ENCODE peak calls at places on chromosomes 12 and 14, in five cellular contexts. K, V, L, U and I are unnamed samples.

GRCh38 chr14:26730929-26731618 is 133.2 kb upstream of the NOVA1 start:
- DNase-seq in K (no peak), V (no peak), L (peak; percentile 34), U (no peak), I (peak; percentile 17)

GRCh38 chr14:94542811-94543449 is 18.3 kb upstream of the SERPINA4 start:
- DNase-seq in K (no peak), V (no peak), L (no peak), U (no peak), I (no peak)

GRCh38 chr14:80615831-80616230 is 325.7 kb downstream of the CEP128 start:
- DNase-seq in K (no peak), V (no peak), L (no peak), U (no peak), I (no peak)

GRCh38 chr12:13094349-13094748 is 9.1 kb downstream of the GSG1 start:
- DNase-seq in K (no peak), V (no peak), L (peak; percentile 65), U (no peak), I (no peak)

GRCh38 chr14:34781242-34781641 is 66.8 kb upstream of the CFL2 start:
- DNase-seq in K (peak; percentile 50), V (no peak), L (peak; percentile 70), U (no peak), I (no peak)

GRCh38 chr12:99915251-99916082 is 69.3 kb downstream of the ANKS1B start:
- DNase-seq in K (no peak), V (peak; percentile 22), L (no peak), U (no peak), I (no peak)

GRCh38 chr12:125944446-125944845 is 879.2 kb downstream of the AACS start:
- DNase-seq in K (no peak), V (no peak), L (no peak), U (no peak), I (no peak)

GRCh38 chr12:29240441-29240840 is 91.4 kb downstream of the FAR2 start:
- DNase-seq in K (no peak), V (no peak), L (no peak), U (no peak), I (no peak)

GRCh38 chr14:77094672-77095284 is 3.3 kb upstream of the CIPC start:
- DNase-seq in K (peak; percentile 82), V (peak; percentile 73), L (peak; percentile 84), U (no peak), I (peak; percentile 74)

GRCh38 chr14:55389330-55389729 is 22.3 kb downstream of the ATG14 start:
- DNase-seq in K (no peak), V (no peak), L (peak; percentile 88), U (no peak), I (no peak)

GRCh38 chr12:56521590-56522371 is at the start of gene RBMS2:
- DNase-seq in K (peak; percentile 88), V (peak; percentile 81), L (peak; percentile 96), U (no peak), I (peak; percentile 68)

GRCh38 chr14:22303589-22304195 is 285.3 kb downstream of the DAD1 start:
- DNase-seq in K (no peak), V (no peak), L (peak; percentile 30), U (no peak), I (no peak)

GRCh38 chr14:45199246-45199645 is 53.8 kb downstream of the MIS18BP1 start:
- DNase-seq in K (no peak), V (no peak), L (peak; percentile 26), U (no peak), I (no peak)

GRCh38 chr12:3523058-3523457 is 32.1 kb downstream of the PRMT8 start:
- DNase-seq in K (no peak), V (no peak), L (peak; percentile 22), U (no peak), I (no peak)

GRCh38 chr12:53225635-53226424 is 6.2 kb downstream of the RARG start:
- DNase-seq in K (peak; percentile 37), V (no peak), L (no peak), U (no peak), I (no peak)

GRCh38 chr12:89179983-89180382 is 172.3 kb downstream of the DUSP6 start:
- DNase-seq in K (no peak), V (peak; percentile 31), L (peak; percentile 98), U (no peak), I (no peak)

GRCh38 chr12:20549115-20549719 is 145.9 kb upstream of the SLCO1C1 start:
- DNase-seq in K (no peak), V (peak; percentile 30), L (peak; percentile 68), U (no peak), I (no peak)

GRCh38 chr14:100445436-100446088 is 122.4 kb downstream of the SLC25A47 start:
- DNase-seq in K (no peak), V (no peak), L (no peak), U (no peak), I (no peak)

GRCh38 chr12:121838096-121838495 is 20.6 kb downstream of the HPD start:
- DNase-seq in K (no peak), V (no peak), L (no peak), U (no peak), I (no peak)

GRCh38 chr14:87121716-87122115 is 871.3 kb downstream of the GALC start:
- DNase-seq in K (no peak), V (no peak), L (no peak), U (no peak), I (no peak)

GRCh38 chr12:106147956-106148355 is 9.2 kb upstream of the NUAK1 start:
- DNase-seq in K (peak; percentile 83), V (no peak), L (no peak), U (no peak), I (no peak)

GRCh38 chr12:26123482-26123980 is 1.3 kb downstream of the BHLHE41 start:
- DNase-seq in K (no peak), V (no peak), L (peak; percentile 37), U (no peak), I (no peak)

GRCh38 chr12:124497658-124498057 is 69.8 kb downstream of the NCOR2 start:
- DNase-seq in K (peak; percentile 85), V (no peak), L (peak; percentile 91), U (no peak), I (no peak)

GRCh38 chr12:50397122-50397650 is 777 bp upstream of the FAM186A start:
- DNase-seq in K (no peak), V (no peak), L (peak; percentile 16), U (no peak), I (no peak)

GRCh38 chr12:131066886-131067490 is 113.3 kb downstream of the ADGRD1 start:
- DNase-seq in K (peak; percentile 40), V (no peak), L (no peak), U (no peak), I (no peak)

GRCh38 chr12:47903151-47903611 is 1.6 kb downstream of the VDR start:
- DNase-seq in K (peak; percentile 63), V (no peak), L (peak; percentile 73), U (no peak), I (no peak)

DNA sequence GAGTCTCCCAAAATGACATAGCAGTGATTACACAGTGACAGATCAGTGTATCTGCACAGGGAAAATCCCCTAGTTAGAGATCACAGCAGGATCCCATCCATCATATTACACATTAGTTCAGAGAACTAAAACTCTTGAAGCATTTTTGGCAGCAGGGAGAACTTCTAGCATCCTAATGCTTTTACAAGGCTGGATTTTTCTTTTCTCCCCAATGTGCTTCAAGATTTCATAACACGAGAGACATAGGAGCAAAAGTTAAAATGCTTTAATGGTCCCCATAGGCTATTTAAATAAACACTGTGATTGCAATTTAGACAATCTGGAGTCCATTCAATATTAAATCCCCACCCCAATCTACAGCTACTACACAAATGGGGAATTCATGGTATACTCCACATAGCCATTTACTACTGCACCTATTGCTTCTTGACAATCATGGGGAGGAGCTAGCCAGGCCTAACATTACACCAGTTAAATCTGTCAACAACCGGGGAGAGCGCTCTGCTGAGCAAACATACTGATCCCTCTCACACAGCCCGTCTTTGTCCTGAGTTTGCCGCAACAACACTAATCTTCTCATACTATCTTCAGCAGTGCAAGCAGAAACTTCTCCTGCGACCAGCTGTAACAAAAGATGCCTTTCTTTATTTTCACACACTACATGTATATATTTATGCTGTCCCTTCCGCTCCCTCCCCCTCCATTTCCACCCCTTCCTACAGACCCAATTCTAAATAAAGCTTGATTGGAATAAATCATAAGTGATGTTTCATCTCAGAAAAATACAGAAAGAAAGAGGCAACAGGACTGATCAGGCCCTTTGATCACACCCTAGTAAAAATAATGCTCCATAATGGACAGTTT is 120.3 kb upstream of the SOX5 start:
- DNase-seq in K (no peak), V (no peak), L (peak; percentile 67), U (no peak), I (no peak)
- H3K4me3 ChIP-seq in K (no peak overlapping the region), V (no peak overlapping the region), L (no peak overlapping the region), U (no peak overlapping the region), I (no peak overlapping the region)

GRCh38 chr12:112584266-112584722 is 165.5 kb downstream of the PTPN11 start:
- DNase-seq in K (no peak), V (peak; percentile 49), L (no peak), U (no peak), I (no peak)
- H3K4me1 ChIP-seq in K (no peaks in the 10 kb centered on the region), V (no peaks in the 10 kb centered on the region), L (no peaks in the 10 kb centered on the region), U (no peaks in the 10 kb centered on the region), I (no peaks in the 10 kb centered on the region)

DNA sequence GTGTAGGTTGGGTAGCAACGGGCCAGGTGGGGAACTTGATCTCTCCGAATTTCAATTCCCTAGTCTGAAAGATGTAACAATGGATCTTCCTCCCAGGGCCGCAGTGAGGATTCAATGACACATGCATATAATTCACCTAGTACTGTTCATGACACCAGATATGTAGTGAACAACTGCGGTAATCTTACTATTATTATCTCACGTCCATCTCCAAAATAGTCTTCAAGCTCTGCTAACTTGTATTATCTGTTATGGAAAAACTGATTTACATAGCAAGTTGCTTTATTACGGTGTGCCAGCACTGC is 26.4 kb downstream of the MOK start:
- DNase-seq in K (no peak), V (no peak), L (no peak), U (no peak), I (no peak)
- H3K27ac ChIP-seq in K (no peak overlapping the region), V (peak overlapping the region; percentile 87), L (no peak overlapping the region), U (no peak overlapping the region), I (no peak overlapping the region)

DNA sequence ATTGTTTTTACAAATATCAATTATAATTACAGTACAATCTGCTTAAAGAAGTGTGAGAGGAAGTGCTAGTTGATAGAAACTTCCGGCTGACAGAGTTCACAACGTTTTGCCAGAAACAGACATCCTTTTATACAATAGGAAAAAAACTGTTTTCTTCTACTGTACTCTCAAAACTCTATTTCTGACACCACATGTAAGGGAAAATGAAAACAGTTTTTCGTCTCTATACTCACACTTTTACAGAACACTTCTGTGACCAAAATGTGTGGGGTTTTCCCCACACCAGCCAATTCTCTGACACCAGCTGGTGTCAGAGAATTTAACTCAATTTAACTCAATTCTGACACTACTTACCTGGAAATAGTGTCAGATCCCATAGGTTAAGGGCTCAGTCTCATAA is 24.2 kb upstream of the HIF1A start:
- DNase-seq in K (no peak), V (no peak), L (no peak), U (no peak), I (no peak)
- H3K4me3 ChIP-seq in K (no peak overlapping the region), V (no peak overlapping the region), L (no peak overlapping the region), U (no peak overlapping the region), I (no peak overlapping the region)

DNA sequence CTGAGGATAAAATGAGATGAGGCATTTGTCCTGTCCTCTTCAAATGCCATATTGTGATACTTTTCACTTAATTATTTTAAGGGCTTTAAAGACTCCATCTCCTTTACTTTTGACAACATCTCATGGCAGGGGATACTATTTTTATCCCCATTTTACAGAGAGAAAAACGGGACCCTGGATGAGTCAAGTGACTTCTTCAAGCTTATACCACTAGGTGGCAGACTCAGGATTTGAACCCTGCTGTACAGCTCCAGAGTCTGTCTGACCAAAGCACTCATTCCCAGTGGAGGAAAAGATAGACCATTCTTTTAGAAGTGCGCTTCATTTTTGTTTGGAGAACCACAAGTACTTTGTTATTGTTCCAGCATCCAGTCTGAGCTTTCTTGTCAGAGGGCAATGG is 1.7 kb upstream of the SMOC1 start:
- DNase-seq in K (no peak), V (no peak), L (peak; percentile 72), U (no peak), I (no peak)
- H3K4me1 ChIP-seq in K (no peaks in the 10 kb centered on the region), V (peaks cover 19% of the 10 kb centered on the region), L (no peaks in the 10 kb centered on the region), U (no peaks in the 10 kb centered on the region), I (no peaks in the 10 kb centered on the region)

GRCh38 chr12:87163122-87163521 is 866.1 kb downstream of the C12orf50 start:
- DNase-seq in K (no peak), V (no peak), L (no peak), U (no peak), I (no peak)
- H3K27ac ChIP-seq in K (no peak overlapping the region), V (no peak overlapping the region), L (no peak overlapping the region), U (no peak overlapping the region), I (no peak overlapping the region)